ENCODE peak calls at places on chromosomes 16 and 17, in ten cellular contexts. F is endothelial cell of umbilical vein, A is mesenchymal stem cell, L is aorta, J is foreskin fibroblast, M is adrenal gland, D is lower leg skin, Y is left lung, W is fibroblast of pulmonary artery, T is left ventricle myocardium inferior. N is an unnamed sample.

GRCh38 chr16:31400191-31400590 is 7.1 kb downstream of the ITGAD start:
- DNase-seq in F (no peak), A (no peak), L (no peak), J (no peak), M (no peak), D (no peak), Y (no peak), W (no peak), T (no peak), N (no peak)

GRCh38 chr16:30923554-30924085 is at the start of gene FBXL19:
- DNase-seq in F (no peak), A (no peak), L (peak; percentile 72), J (no peak), M (peak; percentile 75), D (peak; percentile 92), Y (peak; percentile 50), W (no peak), T (peak; percentile 48), N (no peak)

GRCh38 chr16:85601730-85602401 is 11.3 kb upstream of the GSE1 start:
- DNase-seq in F (no peak), A (peak; percentile 76), L (no peak), J (peak; percentile 57), M (no peak), D (no peak), Y (no peak), W (no peak), T (peak; percentile 42), N (no peak)

GRCh38 chr16:2009791-2010510 is at the start of gene ZNF598:
- DNase-seq in F (peak; percentile 72), A (peak; percentile 88), L (peak; percentile 89), J (peak; percentile 97), M (peak; percentile 83), D (peak; percentile 94), Y (peak; percentile 84), W (peak; percentile 86), T (peak; percentile 85), N (peak; percentile 87)

GRCh38 chr16:17305694-17306093 is 165.1 kb downstream of the XYLT1 start:
- DNase-seq in F (no peak), A (no peak), L (no peak), J (no peak), M (no peak), D (no peak), Y (no peak), W (no peak), T (no peak), N (no peak)

GRCh38 chr16:12324152-12324551 is 347.6 kb downstream of the SNX29 start:
- DNase-seq in F (no peak), A (no peak), L (no peak), J (no peak), M (no peak), D (no peak), Y (no peak), W (no peak), T (no peak), N (no peak)

GRCh38 chr16:6891486-6891885 is 441.2 kb upstream of the RBFOX1 start:
- DNase-seq in F (no peak), A (no peak), L (no peak), J (no peak), M (no peak), D (no peak), Y (no peak), W (no peak), T (no peak), N (no peak)

GRCh38 chr16:22734313-22734869 is 79.6 kb upstream of the HS3ST2 start:
- DNase-seq in F (no peak), A (no peak), L (no peak), J (no peak), M (no peak), D (no peak), Y (no peak), W (no peak), T (no peak), N (no peak)

GRCh38 chr17:1783271-1783670 is 21.4 kb downstream of the SERPINF1 start:
- DNase-seq in F (no peak), A (peak; percentile 56), L (peak; percentile 76), J (no peak), M (peak; percentile 56), D (no peak), Y (peak; percentile 56), W (peak; percentile 45), T (no peak), N (no peak)

GRCh38 chr17:72417627-72418026 is 296.8 kb downstream of the SOX9 start:
- DNase-seq in F (no peak), A (no peak), L (no peak), J (no peak), M (no peak), D (no peak), Y (no peak), W (no peak), T (no peak), N (no peak)

GRCh38 chr17:17412331-17412730 is 64.5 kb upstream of the MED9 start:
- DNase-seq in F (peak; percentile 43), A (peak; percentile 35), L (no peak), J (peak; percentile 80), M (no peak), D (no peak), Y (no peak), W (peak; percentile 71), T (no peak), N (no peak)

GRCh38 chr17:2682304-2682938 is 29.1 kb downstream of the CLUH start:
- DNase-seq in F (no peak), A (no peak), L (no peak), J (no peak), M (no peak), D (no peak), Y (no peak), W (no peak), T (no peak), N (no peak)

GRCh38 chr17:73155410-73156165 is 9.2 kb upstream of the SSTR2 start:
- DNase-seq in F (no peak), A (no peak), L (no peak), J (no peak), M (no peak), D (no peak), Y (no peak), W (no peak), T (no peak), N (no peak)

GRCh38 chr17:50684612-50685333 is 22.9 kb downstream of the ANKRD40 start:
- DNase-seq in F (no peak), A (no peak), L (peak; percentile 39), J (no peak), M (no peak), D (no peak), Y (no peak), W (no peak), T (no peak), N (peak; percentile 31)

GRCh38 chr17:37447641-37448040 is 41.0 kb downstream of the TADA2A start:
- DNase-seq in F (peak; percentile 29), A (peak; percentile 62), L (no peak), J (peak; percentile 62), M (no peak), D (no peak), Y (no peak), W (peak; percentile 17), T (no peak), N (no peak)

GRCh38 chr16:11093578-11094074 is 149.3 kb downstream of the CLEC16A start:
- DNase-seq in F (no peak), A (no peak), L (no peak), J (no peak), M (no peak), D (no peak), Y (no peak), W (no peak), T (no peak), N (no peak)

GRCh38 chr16:24537474-24538337 is 1.7 kb upstream of the RBBP6 start:
- DNase-seq in F (no peak), A (no peak), L (no peak), J (no peak), M (no peak), D (no peak), Y (no peak), W (peak; percentile 31), T (no peak), N (peak; percentile 11)
- H3K4me3 ChIP-seq in F (no peak overlapping the region), A (no peak overlapping the region), L (no peak overlapping the region), J (no peak overlapping the region), M (no peak overlapping the region), D (no peak overlapping the region), Y (no peak overlapping the region), W (no peak overlapping the region), T (no peak overlapping the region), N (no peak overlapping the region)

DNA sequence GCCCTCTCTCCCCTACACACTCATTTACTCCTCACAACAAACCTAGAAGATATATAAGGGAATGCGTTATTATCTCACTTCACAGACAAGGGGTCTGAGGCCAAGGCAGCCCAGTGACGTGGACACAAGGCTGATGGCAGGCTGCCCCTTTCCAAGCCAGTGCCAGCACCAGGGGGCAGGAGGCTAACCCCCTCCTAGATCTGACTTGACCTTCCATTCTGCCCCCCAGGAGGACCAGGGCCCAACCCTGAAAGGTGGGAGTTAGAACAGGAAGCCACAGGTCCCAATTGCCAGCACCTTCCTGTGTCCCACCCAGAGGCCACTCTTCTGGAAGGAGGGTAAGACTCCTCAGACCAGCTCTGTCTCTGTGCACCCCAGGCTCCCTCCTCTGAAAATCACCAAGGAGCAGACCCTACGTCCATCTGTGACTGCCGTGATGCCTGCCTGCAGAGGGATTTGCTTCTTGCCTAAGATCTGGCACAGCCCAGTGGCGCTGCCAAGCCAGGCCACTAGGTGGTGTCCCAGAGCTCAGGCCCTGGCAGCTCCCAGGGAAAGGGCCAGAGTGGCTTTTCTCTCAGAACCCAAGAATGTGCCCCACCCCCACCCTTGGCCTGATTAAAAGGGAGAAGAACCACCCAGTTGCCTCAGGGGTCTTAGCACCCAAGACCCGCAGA is 42.4 kb upstream of the MRPS23 start:
- DNase-seq in F (peak; percentile 87), A (peak; percentile 93), L (peak; percentile 91), J (peak; percentile 95), M (peak; percentile 93), D (peak; percentile 96), Y (peak; percentile 88), W (peak; percentile 92), T (peak; percentile 90), N (peak; percentile 81)
- H3K4me3 ChIP-seq in F (no peak overlapping the region), A (no peak overlapping the region), L (no peak overlapping the region), J (no peak overlapping the region), M (no peak overlapping the region), D (no peak overlapping the region), Y (no peak overlapping the region), W (no peak overlapping the region), T (peak overlapping the region; percentile 66), N (peak overlapping the region; percentile 8)

GRCh38 chr17:76733618-76733957 is 3.5 kb downstream of the SRSF2 start:
- DNase-seq in F (no peak), A (no peak), L (no peak), J (no peak), M (no peak), D (no peak), Y (no peak), W (no peak), T (no peak), N (no peak)
- H3K4me3 ChIP-seq in F (no peak overlapping the region), A (no peak overlapping the region), L (no peak overlapping the region), J (no peak overlapping the region), M (no peak overlapping the region), D (no peak overlapping the region), Y (no peak overlapping the region), W (peak overlapping the region; percentile 95), T (peak overlapping the region; percentile 96), N (peak overlapping the region; percentile 98)

DNA sequence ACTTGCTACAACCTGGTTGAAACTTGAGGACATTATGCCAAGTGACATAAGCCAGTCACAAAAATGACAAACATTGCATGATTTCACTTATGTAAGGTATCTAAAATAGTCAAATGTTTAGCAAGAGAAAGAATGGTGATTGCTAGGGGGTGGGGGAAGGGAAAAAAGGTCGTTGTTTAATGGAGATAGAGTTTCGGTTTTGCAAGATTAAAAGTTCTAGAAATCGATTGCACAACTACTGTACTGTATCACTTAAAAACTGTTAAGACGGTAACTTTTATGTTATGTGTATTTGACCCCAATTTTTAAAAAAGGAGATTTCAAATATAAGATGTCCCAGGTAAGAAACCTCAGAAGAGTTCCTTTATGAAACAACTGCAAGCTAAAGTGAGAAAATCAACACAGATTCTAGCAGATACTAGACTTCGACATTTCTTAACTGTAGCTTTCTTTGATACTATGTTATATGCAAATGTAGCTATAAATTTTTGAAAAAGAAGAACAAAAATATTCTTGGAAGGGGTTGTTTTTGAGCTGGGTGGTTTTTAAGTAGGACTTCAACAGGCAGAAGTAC is 5.9 kb downstream of the MEOX1 start:
- DNase-seq in F (no peak), A (no peak), L (no peak), J (no peak), M (no peak), D (no peak), Y (no peak), W (no peak), T (no peak), N (no peak)
- H3K4me3 ChIP-seq in F (no peak overlapping the region), A (no peak overlapping the region), L (no peak overlapping the region), J (no peak overlapping the region), M (no peak overlapping the region), D (no peak overlapping the region), Y (no peak overlapping the region), W (no peak overlapping the region), T (peak overlapping the region; percentile 65), N (no peak overlapping the region)

N was measured in SJCRH30.